ENCODE peak calls at places on chromosome 20, in ten cellular contexts. F, Z, P, L, O, H, V, I, K and Y are unnamed samples.

GRCh38 chr20:1274485-1275313 is 8.6 kb downstream of the SNPH start:
- DNase-seq in F (no peak), Z (no peak), P (no peak), L (no peak), O (no peak), H (no peak), V (no peak), I (no peak), K (no peak), Y (no peak)

GRCh38 chr20:45967551-45968080 is 4.4 kb downstream of the ZNF335 start:
- DNase-seq in F (no peak), Z (no peak), P (no peak), L (no peak), O (no peak), H (no peak), V (no peak), I (no peak), K (no peak), Y (no peak)

GRCh38 chr20:32356935-32357868 is 929 bp upstream of the ASXL1 start:
- DNase-seq in F (no peak), Z (peak; percentile 16), P (peak; percentile 38), L (no peak), O (peak; percentile 50), H (no peak), V (no peak), I (no peak), K (peak; percentile 10), Y (peak; percentile 53)

GRCh38 chr20:19851863-19852262 is 93.8 kb downstream of the RIN2 start:
- DNase-seq in F (no peak), Z (no peak), P (no peak), L (no peak), O (no peak), H (no peak), V (no peak), I (no peak), K (no peak), Y (no peak)

GRCh38 chr20:48128436-48128835 is 343.2 kb upstream of the SULF2 start:
- DNase-seq in F (no peak), Z (no peak), P (no peak), L (no peak), O (no peak), H (no peak), V (no peak), I (no peak), K (peak; percentile 19), Y (no peak)

GRCh38 chr20:38581013-38581412 is at the start of gene ADIG:
- DNase-seq in F (no peak), Z (no peak), P (no peak), L (no peak), O (no peak), H (no peak), V (no peak), I (no peak), K (no peak), Y (no peak)

GRCh38 chr20:37911838-37912273 is 8.9 kb downstream of the VSTM2L start:
- DNase-seq in F (no peak), Z (no peak), P (no peak), L (no peak), O (peak; percentile 4), H (peak; percentile 70), V (no peak), I (peak; percentile 87), K (peak; percentile 39), Y (no peak)

GRCh38 chr20:34420146-34420545 is 57.1 kb downstream of the ITCH start:
- DNase-seq in F (no peak), Z (peak; percentile 61), P (no peak), L (no peak), O (peak; percentile 21), H (no peak), V (no peak), I (no peak), K (no peak), Y (no peak)

GRCh38 chr20:53578492-53579222 is 15.0 kb downstream of the ZNF217 start:
- DNase-seq in F (peak; percentile 25), Z (peak; percentile 90), P (peak; percentile 88), L (peak; percentile 96), O (peak; percentile 89), H (no peak), V (peak; percentile 56), I (peak; percentile 85), K (peak; percentile 85), Y (peak; percentile 89)

GRCh38 chr20:50968289-50968688 is 9.7 kb downstream of the MOCS3 start:
- DNase-seq in F (no peak), Z (no peak), P (no peak), L (no peak), O (no peak), H (no peak), V (no peak), I (no peak), K (no peak), Y (no peak)

GRCh38 chr20:47382746-47383145 is 26.2 kb upstream of the ZMYND8 start:
- DNase-seq in F (no peak), Z (no peak), P (no peak), L (no peak), O (no peak), H (no peak), V (no peak), I (no peak), K (no peak), Y (no peak)

GRCh38 chr20:47139934-47140333 is 216.6 kb downstream of the ZMYND8 start:
- DNase-seq in F (no peak), Z (no peak), P (no peak), L (no peak), O (no peak), H (no peak), V (no peak), I (no peak), K (no peak), Y (no peak)

GRCh38 chr20:62740286-62741141 is 31.9 kb downstream of the NTSR1 start:
- DNase-seq in F (peak; percentile 87), Z (peak; percentile 85), P (peak; percentile 26), L (peak; percentile 94), O (peak; percentile 95), H (peak; percentile 13), V (peak; percentile 58), I (no peak), K (peak; percentile 79), Y (peak; percentile 90)

GRCh38 chr20:36491901-36492617 is 49.3 kb upstream of the MYL9 start:
- DNase-seq in F (peak; percentile 31), Z (peak; percentile 39), P (no peak), L (no peak), O (no peak), H (no peak), V (no peak), I (no peak), K (no peak), Y (peak; percentile 81)

GRCh38 chr20:51014797-51015722 is 7.8 kb downstream of the KCNG1 start:
- DNase-seq in F (no peak), Z (peak; percentile 49), P (peak; percentile 32), L (peak; percentile 96), O (peak; percentile 73), H (peak; percentile 89), V (no peak), I (no peak), K (peak; percentile 89), Y (peak; percentile 4)